ENCODE peak calls at places on chromosome 4, in four cellular contexts. B is prostate gland, C is lower leg skin, X is breast epithelium. Z is an unnamed sample.

GRCh38 chr4:15653864-15654391 is 1.2 kb downstream of the FBXL5 start:
- DNase-seq in B (no peak), C (no peak), X (no peak), Z (no peak)

GRCh38 chr4:52856802-52857201 is 5.3 kb upstream of the RASL11B start:
- DNase-seq in B (no peak), C (no peak), X (no peak), Z (no peak)

GRCh38 chr4:169906104-169906503 is 120.1 kb downstream of the MFAP3L start:
- DNase-seq in B (no peak), C (no peak), X (no peak), Z (no peak)

GRCh38 chr4:39285853-39286252 is 80.3 kb downstream of the RFC1 start:
- DNase-seq in B (no peak), C (no peak), X (no peak), Z (no peak)

GRCh38 chr4:85953651-85954018 is 406.2 kb downstream of the MAPK10 start:
- DNase-seq in B (no peak), C (no peak), X (no peak), Z (no peak)

GRCh38 chr4:112214397-112215264 is 17.0 kb upstream of the AP1AR start:
- DNase-seq in B (no peak), C (no peak), X (no peak), Z (no peak)

GRCh38 chr4:111943796-111944203 is 201.5 kb upstream of the FAM241A start:
- DNase-seq in B (no peak), C (peak), X (no peak), Z (no peak)

GRCh38 chr4:36332782-36333131 is 51.3 kb downstream of the DTHD1 start:
- DNase-seq in B (no peak), C (no peak), X (no peak), Z (no peak)

GRCh38 chr4:141389649-141390048 is 169.0 kb downstream of the ZNF330 start:
- DNase-seq in B (no peak), C (no peak), X (no peak), Z (no peak)

GRCh38 chr4:53055274-53055673 is 193.2 kb downstream of the RASL11B start:
- DNase-seq in B (no peak), C (no peak), X (no peak), Z (no peak)

GRCh38 chr4:171880136-171880535 is 66.9 kb downstream of the GALNTL6 start:
- DNase-seq in B (no peak), C (no peak), X (no peak), Z (no peak)

GRCh38 chr4:139988863-139989765 is 164.9 kb downstream of the MAML3 start:
- DNase-seq in B (no peak), C (no peak), X (peak), Z (no peak)

GRCh38 chr4:166012129-166013078 is 139.4 kb downstream of the TLL1 start:
- DNase-seq in B (no peak), C (no peak), X (no peak), Z (no peak)

GRCh38 chr4:42018451-42018850 is 28.1 kb downstream of the SLC30A9 start:
- DNase-seq in B (no peak), C (no peak), X (no peak), Z (no peak)

GRCh38 chr4:110926841-110927400 is 304.0 kb upstream of the PITX2 start:
- DNase-seq in B (no peak), C (no peak), X (no peak), Z (no peak)

GRCh38 chr4:11427201-11427996 is 1.3 kb downstream of the HS3ST1 start:
- DNase-seq in B (no peak), C (no peak), X (no peak), Z (no peak)

GRCh38 chr4:93791570-93792195 is 36.9 kb upstream of the ATOH1 start:
- DNase-seq in B (peak), C (no peak), X (no peak), Z (no peak)

GRCh38 chr4:134490863-134491262 is 289.3 kb upstream of the PABPC4L start:
- DNase-seq in B (no peak), C (no peak), X (no peak), Z (no peak)

GRCh38 chr4:156767911-156768415 is 203.6 kb downstream of the PDGFC start:
- DNase-seq in B (no peak), C (no peak), X (no peak), Z (no peak)

GRCh38 chr4:135277116-135277979 is 1075.8 kb upstream of the PABPC4L start:
- DNase-seq in B (no peak), C (no peak), X (no peak), Z (no peak)

GRCh38 chr4:48081196-48081595 is 52.9 kb downstream of the TXK start:
- DNase-seq in B (no peak), C (no peak), X (no peak), Z (no peak)

GRCh38 chr4:110163327-110164070 is 34.9 kb downstream of the ELOVL6 start:
- DNase-seq in B (no peak), C (no peak), X (no peak), Z (no peak)

GRCh38 chr4:13881880-13882279 is 254.4 kb upstream of the BOD1L1 start:
- DNase-seq in B (no peak), C (no peak), X (no peak), Z (no peak)

GRCh38 chr4:168857009-168857408 is 153.0 kb downstream of the CBR4 start:
- DNase-seq in B (no peak), C (no peak), X (no peak), Z (no peak)

GRCh38 chr4:137420901-137421384 is 111.4 kb downstream of the PCDH18 start:
- DNase-seq in B (no peak), C (no peak), X (no peak), Z (no peak)

GRCh38 chr4:14985161-14985560 is 17.1 kb upstream of the CPEB2 start:
- DNase-seq in B (no peak), C (no peak), X (no peak), Z (no peak)

GRCh38 chr4:169800541-169800940 is 42.8 kb upstream of the HPF1 start:
- DNase-seq in B (no peak), C (no peak), X (no peak), Z (no peak)

GRCh38 chr4:81052119-81053068 is 21.9 kb downstream of the BMP3 start:
- DNase-seq in B (peak), C (no peak), X (no peak), Z (no peak)

GRCh38 chr4:41883988-41884737 is 51.1 kb upstream of the TMEM33 start:
- DNase-seq in B (no peak), C (no peak), X (no peak), Z (no peak)

GRCh38 chr4:182225257-182225852 is 17.8 kb upstream of the TENM3 start:
- DNase-seq in B (no peak), C (no peak), X (no peak), Z (peak)

GRCh38 chr4:182620111-182620980 is 296.8 kb downstream of the DCTD start:
- DNase-seq in B (no peak), C (no peak), X (no peak), Z (no peak)

GRCh38 chr4:10917475-10918103 is 233.0 kb upstream of the CLNK start:
- DNase-seq in B (peak), C (no peak), X (no peak), Z (no peak)

GRCh38 chr4:53474178-53474577 is 96.7 kb downstream of the FIP1L1 start:
- DNase-seq in B (no peak), C (no peak), X (no peak), Z (no peak)

GRCh38 chr4:119490335-119490734 is 138.3 kb downstream of the PDE5A start:
- DNase-seq in B (no peak), C (no peak), X (no peak), Z (no peak)

GRCh38 chr4:76363556-76364290 is 57.2 kb downstream of the STBD1 start:
- DNase-seq in B (no peak), C (no peak), X (no peak), Z (no peak)

GRCh38 chr4:17347445-17347844 is 164.4 kb downstream of the QDPR start:
- DNase-seq in B (peak), C (no peak), X (no peak), Z (peak)

GRCh38 chr4:19657856-19658255 is 593.8 kb upstream of the SLIT2 start:
- DNase-seq in B (no peak), C (no peak), X (no peak), Z (no peak)

GRCh38 chr4:120056249-120056648 is 10.4 kb downstream of the MAD2L1 start:
- DNase-seq in B (no peak), C (no peak), X (no peak), Z (no peak)

GRCh38 chr4:168604496-168605373 is 107.9 kb downstream of the PALLD start:
- DNase-seq in B (peak), C (no peak), X (peak), Z (no peak)

DNA sequence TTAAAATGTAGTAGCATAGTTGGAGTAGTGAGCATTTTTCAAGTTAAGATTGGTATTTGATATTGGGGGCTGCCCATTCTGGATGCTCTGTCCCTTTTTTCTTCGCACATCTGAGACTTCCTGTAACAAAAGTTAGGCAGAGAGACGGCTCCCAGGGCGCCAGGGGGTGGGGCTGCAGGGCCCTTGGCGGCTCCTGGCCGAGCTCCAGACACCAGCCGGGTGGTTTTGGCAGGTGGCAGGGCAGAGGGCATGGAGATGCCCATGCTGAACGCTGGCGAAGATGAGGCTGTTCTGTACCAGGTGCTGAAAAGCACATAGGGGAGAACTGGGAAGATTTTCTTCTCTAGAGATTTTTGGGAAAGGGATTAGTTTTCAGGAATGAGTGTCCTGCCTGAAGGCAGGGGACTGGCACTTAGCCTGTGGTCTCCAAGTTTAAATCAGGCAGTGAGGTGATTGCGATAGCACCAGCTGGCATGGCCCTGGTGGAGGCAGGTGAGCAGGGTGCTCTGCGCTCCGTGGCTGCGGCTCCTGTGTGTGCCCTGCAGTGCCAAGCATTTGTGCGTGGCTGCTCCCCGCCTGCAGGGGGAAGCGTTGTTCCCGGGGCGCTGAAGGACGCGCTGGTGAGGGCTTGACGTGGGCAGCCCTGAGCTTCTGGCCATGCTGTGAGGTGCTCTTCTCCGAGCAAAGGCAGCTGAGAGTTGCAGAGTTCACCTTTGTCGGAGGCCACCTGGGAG is 23.6 kb upstream of the HGFAC start:
- DNase-seq in B (no peak), C (peak), X (no peak), Z (no peak)
- TF ChIP-seq POLR2A in B (no peak), C (no peak), X (no peak), Z (no peak)

GRCh38 chr4:113761682-113762060 is at the start of gene CAMK2D:
- DNase-seq in B (peak), C (peak), X (peak), Z (peak)
- TF ChIP-seq POLR2A in B (peak), C (no peak), X (peak), Z (peak)

GRCh38 chr4:1027916-1028240 is 16.5 kb downstream of the FGFRL1 start:
- DNase-seq in B (no peak), C (no peak), X (no peak), Z (no peak)
- TF ChIP-seq POLR2A in B (no peak), C (no peak), X (no peak), Z (no peak)

GRCh38 chr4:100509386-100509785 is 8.4 kb downstream of the EMCN start:
- DNase-seq in B (no peak), C (no peak), X (no peak), Z (no peak)

GRCh38 chr4:100508691-100509090 is 9.1 kb downstream of the EMCN start:
- DNase-seq in B (no peak), C (no peak), X (no peak), Z (no peak)

GRCh38 chr4:100516225-100516624 is 1.6 kb downstream of the EMCN start:
- DNase-seq in B (no peak), C (no peak), X (no peak), Z (no peak)

GRCh38 chr4:100510551-100510950 is 7.3 kb downstream of the EMCN start:
- DNase-seq in B (no peak), C (no peak), X (no peak), Z (no peak)

GRCh38 chr4:100511906-100512305 is 5.9 kb downstream of the EMCN start:
- DNase-seq in B (no peak), C (no peak), X (no peak), Z (no peak)
- TF ChIP-seq POLR2A in B (no peak), C (no peak), X (no peak), Z (no peak)

GRCh38 chr4:73702796-73703287 is 37.5 kb upstream of the CXCL8 start:
- DNase-seq in B (no peak), C (no peak), X (no peak), Z (no peak)

GRCh38 chr4:73703320-73703719 is 37.0 kb upstream of the CXCL8 start:
- DNase-seq in B (no peak), C (no peak), X (no peak), Z (no peak)

GRCh38 chr4:73705056-73705432 is 35.3 kb upstream of the CXCL8 start:
- DNase-seq in B (no peak), C (no peak), X (no peak), Z (no peak)

GRCh38 chr4:73705721-73706120 is 34.6 kb upstream of the CXCL8 start:
- DNase-seq in B (no peak), C (no peak), X (no peak), Z (no peak)

GRCh38 chr4:73704314-73705055 is 35.9 kb upstream of the CXCL8 start:
- DNase-seq in B (peak), C (peak), X (peak), Z (no peak)
- TF ChIP-seq POLR2A in B (no peak), C (no peak), X (no peak), Z (no peak)

GRCh38 chr4:54567327-54567726 is 90.4 kb upstream of the KIT start:
- DNase-seq in B (no peak), C (no peak), X (no peak), Z (no peak)

GRCh38 chr4:54571762-54572542 is 85.8 kb upstream of the KIT start:
- DNase-seq in B (no peak), C (no peak), X (no peak), Z (peak)

GRCh38 chr4:54568184-54568583 is 89.6 kb upstream of the KIT start:
- DNase-seq in B (no peak), C (no peak), X (no peak), Z (peak)

GRCh38 chr4:54570822-54571221 is 86.9 kb upstream of the KIT start:
- DNase-seq in B (no peak), C (no peak), X (no peak), Z (no peak)

GRCh38 chr4:54571293-54571723 is 86.4 kb upstream of the KIT start:
- DNase-seq in B (no peak), C (no peak), X (no peak), Z (peak)
- TF ChIP-seq POLR2A in B (no peak), C (no peak), X (no peak), Z (no peak)

GRCh38 chr4:4293279-4293678 is 3.2 kb downstream of the ZBTB49 start:
- DNase-seq in B (no peak), C (no peak), X (no peak), Z (no peak)

GRCh38 chr4:4289055-4289454 is 899 bp downstream of the LYAR start:
- DNase-seq in B (no peak), C (no peak), X (no peak), Z (no peak)

GRCh38 chr4:4288098-4288497 is 1.9 kb downstream of the LYAR start:
- DNase-seq in B (no peak), C (no peak), X (no peak), Z (no peak)

GRCh38 chr4:4289575-4289929 is 402 bp downstream of the LYAR start:
- DNase-seq in B (no peak), C (no peak), X (no peak), Z (no peak)

GRCh38 chr4:4289930-4290850 is at the start of the genes LYAR and ZBTB49:
- DNase-seq in B (peak), C (peak), X (peak), Z (peak)
- TF ChIP-seq POLR2A in B (peak), C (no peak), X (no peak), Z (peak)

GRCh38 chr4:5753766-5754528 is 42.9 kb downstream of the EVC start:
- DNase-seq in B (no peak), C (peak), X (no peak), Z (no peak)
- TF ChIP-seq POLR2A in B (no peak), C (no peak), X (no peak), Z (no peak)

DNA sequence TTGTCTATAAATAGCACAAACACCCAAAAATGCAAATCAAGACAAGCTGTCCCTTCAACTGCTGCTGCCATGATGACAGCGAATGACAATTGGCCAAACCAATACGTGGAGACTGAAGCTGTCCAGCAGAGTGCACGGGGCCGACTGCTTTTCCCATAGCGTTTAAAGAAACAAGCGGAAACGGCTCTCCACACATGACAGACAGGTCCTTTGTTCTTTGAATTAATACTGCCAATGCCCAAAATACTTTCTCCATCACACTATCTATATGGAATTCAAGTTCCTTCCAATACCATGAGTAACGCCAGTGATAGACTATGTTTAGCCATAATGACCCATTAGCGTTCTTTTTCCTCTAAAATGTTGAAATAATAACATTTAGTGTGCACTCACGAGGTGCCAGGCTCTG is 35.5 kb downstream of the AFAP1 start:
- DNase-seq in B (no peak), C (no peak), X (no peak), Z (no peak)
- TF ChIP-seq POLR2A in B (no peak), C (no peak), X (no peak), Z (no peak)